ENCODE peak calls at places on chromosomes 5 and 9, in four cellular contexts. O is neural progenitor cell, U is fibroblast of lung, Y is PC-3. H is an unnamed sample.

GRCh38 chr9:112443200-112443599 is 43.4 kb upstream of the KIAA1958 start:
- DNase-seq in U (peak), Y (peak), O (peak), H (no peak)

GRCh38 chr5:95715799-95716461 is 15.2 kb upstream of the RHOBTB3 start:
- DNase-seq in Y (peak), U (peak), O (no peak), H (peak)

GRCh38 chr5:132506094-132506692 is 15.6 kb upstream of the IRF1 start:
- DNase-seq in Y (peak), O (peak), U (peak), H (peak)

GRCh38 chr9:13816837-13817236 is 497.1 kb downstream of the NFIB start:
- DNase-seq in O (no peak), Y (peak), U (no peak), H (no peak)

GRCh38 chr9:133813749-133814585 is 75.8 kb upstream of the SARDH start:
- DNase-seq in Y (no peak), U (no peak), O (no peak), H (no peak)

GRCh38 chr9:126517751-126518261 is 95.9 kb upstream of the LMX1B start:
- DNase-seq in U (no peak), O (no peak), Y (no peak), H (no peak)

GRCh38 chr5:172881691-172882370 is 47.8 kb downstream of the ERGIC1 start:
- DNase-seq in O (no peak), U (peak), Y (peak), H (peak)

GRCh38 chr5:151164687-151165392 is 7.3 kb upstream of the ANXA6 start:
- DNase-seq in Y (peak), U (peak), O (peak), H (peak)

GRCh38 chr9:122206118-122207046 is 22.4 kb downstream of the LHX6 start:
- DNase-seq in U (peak), O (no peak), Y (peak), H (peak)

GRCh38 chr5:134538296-134538695 is 12.8 kb downstream of the JADE2 start:
- DNase-seq in U (no peak), O (no peak), Y (no peak), H (no peak)

GRCh38 chr9:120110520-120110919 is 469.4 kb downstream of the CDK5RAP2 start:
- DNase-seq in O (no peak), Y (no peak), U (no peak), H (no peak)

GRCh38 chr5:132714456-132715307 is 22.7 kb downstream of the KIF3A start:
- DNase-seq in U (peak), O (no peak), Y (peak), H (no peak)

GRCh38 chr5:127256886-127257597 is 33.6 kb upstream of the MEGF10 start:
- DNase-seq in Y (no peak), O (no peak), U (no peak), H (no peak)

GRCh38 chr9:127785933-127786772 is at the start of gene CDK9:
- DNase-seq in U (peak), O (peak), Y (peak), H (peak)

GRCh38 chr9:33651125-33651524 is 127.1 kb downstream of the ANKRD18B start:
- DNase-seq in U (no peak), Y (no peak), O (peak), H (no peak)

GRCh38 chr5:143416411-143416810 is 12.9 kb upstream of the NR3C1 start:
- DNase-seq in U (no peak), Y (no peak), O (no peak), H (no peak)

GRCh38 chr9:32344551-32345182 is 39.8 kb upstream of the ACO1 start:
- DNase-seq in O (peak), Y (no peak), U (no peak), H (no peak)

GRCh38 chr5:133734916-133735315 is 122.6 kb upstream of the FSTL4 start:
- DNase-seq in U (no peak), Y (no peak), O (no peak), H (no peak)

GRCh38 chr5:55540024-55540423 is 5.3 kb upstream of the PLPP1 start:
- DNase-seq in O (no peak), U (peak), Y (peak), H (peak)

GRCh38 chr5:63131618-63132285 is 553.1 kb downstream of the LRRC70 start:
- DNase-seq in U (peak), Y (peak), O (no peak), H (peak)

GRCh38 chr5:140113699-140114263 is at the start of gene PURA:
- DNase-seq in U (peak), O (peak), Y (peak), H (peak)

GRCh38 chr5:120568716-120569115 is 104.6 kb downstream of the PRR16 start:
- DNase-seq in U (peak), O (no peak), Y (no peak), H (peak)

GRCh38 chr5:71589903-71590302 is 2.8 kb downstream of the MCCC2 start:
- DNase-seq in U (no peak), Y (no peak), O (no peak), H (no peak)

GRCh38 chr5:177067491-177067890 is 19.2 kb upstream of the FGFR4 start:
- DNase-seq in U (no peak), Y (no peak), O (no peak), H (no peak)

GRCh38 chr5:95803271-95804148 is 19.0 kb downstream of the GLRX start:
- DNase-seq in Y (no peak), O (no peak), U (no peak), H (no peak)

GRCh38 chr5:11985993-11986392 is 81.7 kb upstream of the CTNND2 start:
- DNase-seq in Y (no peak), O (no peak), U (no peak), H (no peak)

GRCh38 chr9:136018257-136019031 is 57.3 kb upstream of the UBAC1 start:
- DNase-seq in U (no peak), Y (no peak), O (no peak), H (no peak)

GRCh38 chr5:55037046-55037771 is 13.2 kb downstream of the GZMK start:
- DNase-seq in U (peak), Y (no peak), O (peak), H (no peak)

GRCh38 chr9:19208653-19209052 is 21.8 kb upstream of the DENND4C start:
- DNase-seq in O (no peak), Y (peak), U (no peak), H (no peak)

DNA sequence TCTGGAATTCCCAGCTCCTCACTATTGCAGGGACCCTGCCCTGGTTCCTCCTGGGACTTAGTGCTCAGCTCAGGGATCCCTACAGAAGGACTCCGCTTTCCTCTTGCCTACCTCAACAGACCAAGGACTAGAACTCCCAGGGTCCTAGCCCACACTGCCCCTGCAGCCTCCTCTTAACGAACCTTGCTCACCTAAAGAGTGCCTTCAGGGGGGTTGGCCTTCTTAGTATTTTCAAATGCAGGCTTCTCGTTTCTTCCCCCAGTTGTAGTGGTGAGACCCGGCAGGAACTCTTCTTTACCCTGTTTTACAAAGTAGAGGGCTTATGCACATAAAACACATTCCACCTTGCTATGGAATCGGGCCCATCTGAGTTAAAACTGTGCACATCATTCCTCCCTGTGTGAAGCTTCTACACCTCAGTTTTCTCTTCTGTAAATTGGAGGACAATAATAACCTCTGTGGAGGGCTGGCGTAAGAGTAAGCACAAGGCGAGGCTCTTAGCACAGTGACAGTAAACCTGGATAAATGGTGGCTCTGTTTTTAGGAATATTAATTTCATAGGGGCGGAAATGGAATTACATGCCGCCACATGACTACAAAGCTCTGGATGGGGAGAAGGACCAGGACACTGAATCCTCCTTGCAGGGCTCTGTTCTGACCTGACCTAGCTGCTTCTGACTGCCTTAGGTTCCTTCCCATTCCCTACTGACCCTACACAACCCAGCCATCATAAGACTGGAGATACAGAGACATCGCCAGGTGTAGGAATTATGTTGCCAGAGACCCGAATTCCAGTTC is 3.8 kb upstream of the HAND1 start:
- DNase-seq in U (no peak), Y (no peak), O (no peak), H (no peak)
- TF ChIP-seq EZH2 in U (peak), Y (no peak), O (no peak), H (no peak)

DNA sequence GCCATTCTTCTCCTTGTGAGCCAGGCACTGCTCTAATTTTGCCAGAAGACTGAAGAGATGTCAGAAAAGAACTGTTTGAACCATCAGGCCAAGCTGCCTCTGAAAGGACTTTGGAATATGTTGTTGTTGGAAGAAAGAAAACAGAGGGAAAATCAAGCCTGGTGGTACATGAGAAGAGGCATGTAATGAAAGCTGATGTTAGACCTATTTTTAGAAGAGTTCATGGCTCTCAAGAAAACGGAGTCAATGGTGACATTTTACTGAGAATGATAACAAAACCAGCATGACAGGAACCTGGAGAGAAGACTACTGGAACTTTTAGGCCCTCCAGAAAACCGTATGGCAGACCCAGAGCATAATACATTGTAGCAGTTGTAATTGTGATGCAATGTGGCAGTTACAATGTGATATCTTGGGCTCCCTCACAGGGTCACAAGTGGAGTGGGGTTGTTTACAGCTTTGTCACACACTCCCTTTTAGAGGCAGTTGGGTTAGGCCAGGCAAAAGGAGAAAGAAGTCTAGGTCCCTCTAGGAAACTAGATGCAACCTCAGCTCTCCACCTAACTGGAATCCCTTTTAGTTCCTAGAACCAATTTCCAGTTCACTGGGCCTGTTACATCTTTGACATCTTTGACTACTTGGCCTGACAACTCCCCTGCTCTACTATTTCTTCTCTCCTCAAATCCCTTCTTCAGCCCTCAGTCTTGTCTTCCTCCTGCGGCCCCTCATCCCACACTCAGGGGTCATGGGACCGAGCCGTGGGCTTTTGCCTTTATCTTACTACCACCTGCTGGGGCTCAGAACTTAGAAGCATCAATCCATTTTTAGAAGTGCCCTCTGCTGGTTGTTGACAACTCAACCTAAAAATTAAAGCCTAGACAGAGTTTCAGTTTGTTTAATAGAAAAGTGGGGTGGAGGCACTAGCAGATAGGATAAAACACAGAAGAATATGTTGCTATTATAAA is 61.2 kb upstream of the JAK2 start:
- DNase-seq in O (no peak), U (peak), Y (peak), H (no peak)
- TF ChIP-seq EZH2 in O (no peak), U (no peak), Y (no peak), H (no peak)

GRCh38 chr9:97854696-97855485 is 1.9 kb downstream of the FOXE1 start:
- DNase-seq in Y (no peak), O (no peak), U (no peak), H (no peak)

GRCh38 chr9:97852001-97852398 is 1.0 kb upstream of the FOXE1 start:
- DNase-seq in O (peak), Y (no peak), U (no peak), H (no peak)

GRCh38 chr9:97853844-97854695 is 1.0 kb downstream of the FOXE1 start:
- DNase-seq in O (peak), Y (no peak), U (peak), H (no peak)

GRCh38 chr9:97852399-97853055 is 499 bp upstream of the FOXE1 start:
- DNase-seq in Y (no peak), O (peak), U (no peak), H (no peak)

GRCh38 chr9:97853056-97853843 is at the start of gene FOXE1:
- DNase-seq in U (no peak), O (peak), Y (no peak), H (no peak)
- TF ChIP-seq EZH2 in U (peak), O (peak), Y (no peak), H (peak)

GRCh38 chr5:141701341-141702119 is 19.5 kb upstream of the ARAP3 start:
- DNase-seq in Y (no peak), U (no peak), O (no peak), H (no peak)
- TF ChIP-seq EZH2 in Y (no peak), U (no peak), O (no peak), H (no peak)

GRCh38 chr5:74320526-74320925 is 320.0 kb downstream of the ENC1 start:
- DNase-seq in Y (no peak), U (no peak), O (no peak), H (no peak)
- TF ChIP-seq EZH2 in Y (no peak), U (no peak), O (no peak), H (no peak)

GRCh38 chr5:129903466-129904101 is 681 bp upstream of the CHSY3 start:
- DNase-seq in Y (no peak), U (no peak), O (peak), H (no peak)
- TF ChIP-seq EZH2 in Y (no peak), U (no peak), O (no peak), H (no peak)

GRCh38 chr5:76083555-76084495 is 642 bp downstream of the SV2C start:
- DNase-seq in U (no peak), O (peak), Y (no peak), H (no peak)
- TF ChIP-seq EZH2 in U (no peak), O (peak), Y (no peak), H (peak)

DNA sequence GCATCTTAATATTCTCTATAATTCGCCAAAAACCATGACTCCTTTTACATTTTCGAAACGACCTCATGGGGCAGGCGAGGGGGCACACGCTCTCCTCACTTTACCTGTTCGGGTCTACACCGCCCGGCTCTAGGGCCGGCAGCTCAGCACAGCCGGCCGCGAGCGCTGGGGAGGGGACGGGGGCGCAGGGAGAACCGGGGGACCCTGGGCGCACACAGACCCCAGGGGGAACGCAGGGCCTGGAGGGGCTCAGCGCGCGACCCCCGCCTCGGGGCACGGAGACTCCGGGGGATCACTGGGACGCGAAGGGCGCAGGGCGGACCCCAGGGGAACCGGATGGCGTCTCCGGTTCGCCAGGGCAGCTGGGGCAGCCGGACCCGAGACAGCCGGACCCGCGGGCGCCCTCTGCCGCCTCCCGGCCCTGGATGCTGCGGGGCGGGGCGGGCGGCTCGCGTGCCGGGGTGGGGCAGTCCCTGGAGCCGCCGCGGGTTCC is at the start of gene AHRR:
- DNase-seq in O (peak), Y (peak), U (peak), H (peak)
- TF ChIP-seq EZH2 in O (peak), Y (no peak), U (no peak), H (no peak)